ENCODE peak calls at places on chromosome 5, in nine cellular contexts. C, T, B, J, F, Q, I, Z and L are unnamed samples.

GRCh38 chr5:16934123-16934522 is 2.0 kb downstream of the MYO10 start:
- DNase-seq in B (peak), Z (peak), Q (peak), F (peak), I (no peak), T (no peak), C (peak), J (peak), L (no peak)

GRCh38 chr5:137891849-137892248 is 2.6 kb downstream of the PKD2L2 start:
- DNase-seq in T (no peak), Z (no peak), C (no peak), J (no peak), I (no peak), B (no peak), Q (no peak), F (no peak), L (no peak)

GRCh38 chr5:125552486-125552885 is 806.0 kb upstream of the ZNF608 start:
- DNase-seq in J (no peak), B (no peak), F (no peak), Z (no peak), Q (no peak), I (no peak), C (no peak), T (no peak), L (no peak)

GRCh38 chr5:88256872-88257271 is 11.8 kb downstream of the TMEM161B start:
- DNase-seq in J (no peak), C (no peak), T (no peak), B (no peak), Z (no peak), F (no peak), Q (no peak), I (no peak), L (no peak)

GRCh38 chr5:129125819-129126218 is 31.3 kb downstream of the ISOC1 start:
- DNase-seq in J (no peak), F (no peak), C (no peak), T (no peak), Q (no peak), I (no peak), Z (no peak), B (no peak), L (no peak)

GRCh38 chr5:115428248-115428647 is 116.3 kb downstream of the FEM1C start:
- DNase-seq in J (no peak), C (no peak), I (no peak), Z (no peak), T (no peak), Q (no peak), F (no peak), B (no peak), L (no peak)

GRCh38 chr5:6631441-6631840 is 1.4 kb downstream of the NSUN2 start:
- DNase-seq in F (no peak), Q (no peak), I (no peak), T (no peak), Z (peak), C (no peak), B (no peak), J (no peak), L (no peak)

GRCh38 chr5:2324788-2325187 is 426.7 kb downstream of the IRX2 start:
- DNase-seq in T (no peak), J (no peak), F (no peak), B (no peak), C (no peak), I (no peak), Z (no peak), Q (no peak), L (no peak)

GRCh38 chr5:74015716-74016115 is 389.7 kb downstream of the ARHGEF28 start:
- DNase-seq in I (no peak), F (no peak), C (no peak), B (no peak), J (no peak), T (no peak), Z (no peak), Q (no peak), L (no peak)

GRCh38 chr5:369151-369939 is 47.8 kb downstream of the AHRR start:
- DNase-seq in Q (no peak), Z (no peak), C (no peak), J (peak), I (no peak), F (no peak), T (no peak), B (no peak), L (no peak)

GRCh38 chr5:118144540-118144939 is 843.8 kb downstream of the DTWD2 start:
- DNase-seq in I (no peak), C (no peak), Q (no peak), Z (no peak), B (no peak), T (no peak), F (no peak), J (no peak), L (no peak)

GRCh38 chr5:73544429-73545402 is 20.7 kb downstream of the ANKRA2 start:
- DNase-seq in I (no peak), Q (no peak), J (no peak), B (no peak), Z (no peak), C (no peak), T (no peak), F (no peak), L (no peak)

GRCh38 chr5:138900281-138900965 is 25.3 kb upstream of the LRRTM2 start:
- DNase-seq in T (no peak), J (no peak), I (no peak), Z (peak), C (no peak), B (peak), Q (peak), F (no peak), L (no peak)

GRCh38 chr5:657570-657969 is 35.6 kb downstream of the TPPP start:
- DNase-seq in Z (peak), J (peak), C (no peak), F (no peak), Q (no peak), T (no peak), I (no peak), B (no peak), L (no peak)

GRCh38 chr5:83265318-83265717 is 188.0 kb downstream of the XRCC4 start:
- DNase-seq in B (no peak), F (no peak), Q (no peak), C (no peak), J (no peak), T (no peak), Z (no peak), I (no peak), L (no peak)

GRCh38 chr5:61496406-61497307 is 164.6 kb downstream of the ZSWIM6 start:
- DNase-seq in C (no peak), Z (peak), Q (no peak), B (no peak), F (no peak), T (no peak), I (no peak), J (no peak), L (no peak)

GRCh38 chr5:139808481-139809330 is 13.1 kb downstream of the PSD2 start:
- DNase-seq in C (peak), I (no peak), J (peak), Q (peak), Z (peak), T (no peak), F (no peak), B (peak), L (peak)

GRCh38 chr5:111133436-111133751 is 41.2 kb downstream of the WDR36 start:
- DNase-seq in Q (no peak), Z (no peak), C (no peak), J (no peak), F (no peak), B (no peak), I (no peak), T (no peak), L (no peak)

GRCh38 chr5:137164961-137165360 is 334.2 kb downstream of the SPOCK1 start:
- DNase-seq in Q (no peak), C (no peak), Z (no peak), I (no peak), B (no peak), J (no peak), T (no peak), F (no peak), L (no peak)

GRCh38 chr5:37837101-37838032 is 2.5 kb downstream of the GDNF start:
- DNase-seq in T (no peak), Q (no peak), I (no peak), B (peak), J (peak), C (peak), F (peak), Z (peak), L (peak)

GRCh38 chr5:429453-430188 is 13.4 kb upstream of the EXOC3 start:
- DNase-seq in Q (no peak), T (no peak), B (no peak), I (no peak), C (peak), Z (peak), J (peak), F (no peak), L (no peak)

GRCh38 chr5:123830575-123830974 is 318.6 kb downstream of the CSNK1G3 start:
- DNase-seq in F (no peak), Z (no peak), C (no peak), Q (no peak), B (no peak), T (no peak), I (no peak), J (no peak), L (no peak)

GRCh38 chr5:59275537-59276276 is 617.8 kb downstream of the PDE4D start:
- DNase-seq in F (no peak), Q (no peak), Z (peak), B (no peak), I (no peak), J (no peak), T (no peak), C (peak), L (no peak)

GRCh38 chr5:104363567-104363966 is 801.0 kb upstream of the NUDT12 start:
- DNase-seq in Q (no peak), I (no peak), C (no peak), B (no peak), F (no peak), J (no peak), Z (no peak), T (no peak), L (no peak)
- H3K4me3 ChIP-seq in Q (no peak), I (no peak), C (no peak), B (no peak), F (no peak), J (no peak), Z (no peak), T (no peak), L (no peak)

DNA sequence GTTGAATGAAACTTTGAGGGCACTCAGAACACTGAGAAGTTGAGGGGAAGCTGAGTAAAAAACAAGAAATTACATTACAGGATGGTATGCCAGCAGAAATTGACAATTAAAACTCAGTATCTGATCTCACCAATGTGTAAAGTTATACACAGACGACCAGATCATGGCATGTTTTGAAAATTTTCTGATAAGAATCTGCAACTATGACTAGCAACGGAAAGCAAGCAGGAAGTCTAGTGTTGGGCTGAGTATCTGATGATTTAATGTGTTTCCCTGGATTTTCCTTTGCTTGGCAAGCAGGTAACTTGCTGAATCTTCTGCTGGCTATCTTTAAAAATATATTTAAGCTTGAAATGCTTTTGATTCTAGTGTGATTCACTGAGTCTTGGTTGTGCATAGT is 5.2 kb upstream of the GCNT4 start:
- DNase-seq in I (no peak), Q (no peak), C (no peak), Z (no peak), T (no peak), J (no peak), F (no peak), B (peak), L (peak)
- H3K4me3 ChIP-seq in I (no peak), Q (no peak), C (no peak), Z (no peak), T (no peak), J (no peak), F (no peak), B (no peak), L (no peak)

DNA sequence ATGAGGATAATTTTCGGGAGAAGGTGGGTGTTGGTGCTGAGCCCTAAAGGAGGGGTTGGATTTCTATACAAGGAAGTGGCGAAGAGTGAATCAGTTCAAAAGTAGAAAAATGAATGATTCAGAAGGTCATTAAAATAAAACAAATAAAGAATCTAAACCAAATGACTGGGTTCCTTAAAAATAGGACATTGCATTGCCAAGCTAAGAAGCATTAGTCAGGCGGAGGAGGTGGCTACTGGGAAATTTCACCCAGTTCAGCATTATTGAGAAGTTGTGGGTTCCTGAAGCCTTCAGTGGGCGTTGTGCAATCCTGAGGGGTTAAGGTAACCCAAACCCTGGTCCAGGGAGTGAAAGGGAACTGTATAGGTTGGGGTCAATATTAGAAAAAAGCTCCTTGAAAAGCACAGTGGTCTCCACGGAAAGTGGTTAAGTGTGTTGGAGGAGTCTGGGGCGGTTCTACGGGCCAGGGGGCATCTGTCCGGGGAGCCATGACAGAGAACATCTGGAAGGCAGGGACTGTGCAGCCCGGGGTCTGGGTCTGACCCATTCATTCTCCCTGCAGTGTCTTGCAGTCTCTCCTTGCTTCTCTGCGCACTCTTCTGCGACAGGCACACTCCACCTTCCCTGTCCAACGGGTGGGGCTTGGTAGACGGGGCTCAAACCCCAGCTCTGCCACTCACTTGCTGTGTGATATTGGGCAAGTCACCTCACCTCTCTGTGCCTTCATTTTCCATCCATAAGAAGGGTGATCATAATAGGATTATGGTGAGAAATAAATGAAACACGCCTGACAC is 27.6 kb upstream of the DUSP1 start:
- DNase-seq in T (no peak), Q (no peak), C (no peak), F (no peak), I (no peak), Z (peak), B (no peak), J (peak), L (no peak)
- H3K4me3 ChIP-seq in T (no peak), Q (no peak), C (no peak), F (no peak), I (no peak), Z (no peak), B (no peak), J (no peak), L (no peak)

DNA sequence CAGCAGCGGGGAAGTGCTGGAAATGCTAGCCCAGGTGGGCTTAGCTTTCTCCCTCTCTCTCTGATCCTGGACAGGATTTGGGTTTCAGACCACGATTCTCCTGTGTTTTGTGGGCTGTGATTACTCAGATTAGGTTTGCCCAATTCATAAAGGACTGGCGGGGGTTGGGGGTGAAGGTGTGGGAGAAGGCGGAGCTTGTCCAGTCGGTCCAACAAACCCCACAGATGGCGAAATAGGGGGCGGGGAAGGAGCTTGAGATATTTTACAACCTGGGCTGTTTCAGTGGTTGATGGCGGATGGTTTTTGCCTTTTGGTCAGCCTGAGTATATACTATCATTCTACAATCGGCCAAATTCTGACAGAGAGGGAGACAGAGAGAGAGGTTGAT is 35.2 kb downstream of the PCDHAC2 start:
- DNase-seq in I (no peak), F (no peak), Z (no peak), C (no peak), Q (no peak), T (no peak), B (no peak), J (no peak), L (no peak)
- H3K4me3 ChIP-seq in I (no peak), F (peak), Z (peak), C (peak), Q (no peak), T (no peak), B (no peak), J (no peak), L (no peak)

DNA sequence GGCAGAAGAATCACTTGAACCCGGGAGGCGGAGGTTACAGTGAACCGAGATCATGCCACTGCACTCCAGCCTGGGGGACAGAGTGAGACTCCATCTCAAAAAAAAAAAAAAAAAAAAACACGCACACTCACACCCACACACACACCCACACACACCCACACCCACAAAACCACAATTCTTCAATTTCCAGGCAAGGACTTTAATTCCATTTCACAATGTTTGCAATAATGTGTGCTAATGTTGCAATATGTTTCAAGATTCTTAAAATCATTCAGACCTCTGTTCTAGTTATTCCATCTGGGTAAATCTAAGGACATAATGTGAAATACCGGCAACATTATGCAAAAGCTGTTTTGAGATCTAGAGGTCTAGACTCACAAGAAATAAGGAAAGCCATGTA is 28.3 kb downstream of the CCDC69 start:
- DNase-seq in B (no peak), T (no peak), Q (peak), Z (peak), I (no peak), J (no peak), C (no peak), F (peak), L (no peak)
- H3K4me3 ChIP-seq in B (no peak), T (no peak), Q (no peak), Z (no peak), I (no peak), J (no peak), C (no peak), F (no peak), L (no peak)

DNA sequence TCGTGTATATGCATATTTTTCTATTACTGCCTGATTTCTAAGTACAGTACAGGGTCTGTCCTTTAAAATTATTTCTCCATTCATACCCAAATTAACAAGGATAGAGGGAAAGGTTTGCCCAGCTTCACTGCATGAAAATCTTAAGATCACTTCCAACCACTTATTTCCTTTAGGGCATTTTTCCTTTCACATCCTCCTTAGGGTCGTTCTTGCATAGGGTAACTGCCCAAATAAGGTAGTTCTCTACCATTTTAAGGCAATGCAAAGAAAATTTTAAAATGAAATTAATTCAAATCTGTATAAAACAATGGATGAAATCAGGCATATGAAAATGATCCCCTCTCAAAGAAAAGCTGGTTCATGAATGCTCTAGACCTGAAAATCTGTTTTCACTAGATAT is 4.1 kb upstream of the CDC20B start:
- DNase-seq in Q (no peak), I (no peak), T (no peak), J (no peak), B (no peak), Z (no peak), C (no peak), F (no peak), L (no peak)
- H3K4me3 ChIP-seq in Q (no peak), I (no peak), T (no peak), J (no peak), B (no peak), Z (no peak), C (no peak), F (no peak), L (no peak)

GRCh38 chr5:82019342-82020138 is 47.7 kb downstream of the ATG10 start:
- DNase-seq in F (no peak), Z (no peak), J (no peak), T (no peak), I (no peak), B (no peak), Q (no peak), C (no peak), L (no peak)

GRCh38 chr5:82022499-82022898 is 50.7 kb downstream of the ATG10 start:
- DNase-seq in B (no peak), J (no peak), Q (no peak), F (no peak), T (no peak), I (no peak), C (no peak), Z (no peak), L (no peak)

GRCh38 chr5:82018462-82018861 is 46.6 kb downstream of the ATG10 start:
- DNase-seq in J (no peak), B (no peak), C (no peak), F (no peak), T (no peak), I (no peak), Z (no peak), Q (no peak), L (no peak)

DNA sequence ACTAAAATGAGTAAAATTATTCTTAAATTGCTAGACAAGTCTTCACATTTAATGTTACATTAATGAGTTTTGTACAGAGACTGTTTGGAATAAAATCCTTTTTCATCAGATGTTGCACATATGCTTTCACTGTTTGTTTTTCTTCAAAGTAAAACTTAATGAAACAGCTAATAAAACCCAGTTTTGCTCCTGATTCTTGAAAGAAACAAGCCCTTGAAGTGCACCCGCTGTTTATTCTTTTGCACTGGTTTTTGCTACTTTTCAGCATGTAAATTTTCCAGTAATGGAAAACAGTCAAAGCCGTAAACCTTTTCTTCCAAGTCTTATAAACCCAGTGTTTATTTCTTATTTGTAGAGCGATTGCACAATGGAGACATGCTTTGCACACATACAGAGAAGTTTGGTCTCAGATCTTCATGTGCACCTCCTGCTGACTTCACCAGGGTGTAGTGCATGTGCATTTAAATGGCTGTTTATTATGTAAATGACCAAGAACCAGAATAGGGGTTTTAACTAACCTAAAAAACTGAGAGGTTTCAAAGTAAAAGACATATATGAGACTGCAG is 51.8 kb downstream of the ATG10 start:
- DNase-seq in Q (no peak), C (no peak), I (no peak), Z (peak), F (no peak), T (no peak), J (no peak), B (no peak), L (no peak)
- H3K4me3 ChIP-seq in Q (no peak), C (no peak), I (no peak), Z (no peak), F (no peak), T (no peak), J (no peak), B (no peak), L (no peak)

DNA sequence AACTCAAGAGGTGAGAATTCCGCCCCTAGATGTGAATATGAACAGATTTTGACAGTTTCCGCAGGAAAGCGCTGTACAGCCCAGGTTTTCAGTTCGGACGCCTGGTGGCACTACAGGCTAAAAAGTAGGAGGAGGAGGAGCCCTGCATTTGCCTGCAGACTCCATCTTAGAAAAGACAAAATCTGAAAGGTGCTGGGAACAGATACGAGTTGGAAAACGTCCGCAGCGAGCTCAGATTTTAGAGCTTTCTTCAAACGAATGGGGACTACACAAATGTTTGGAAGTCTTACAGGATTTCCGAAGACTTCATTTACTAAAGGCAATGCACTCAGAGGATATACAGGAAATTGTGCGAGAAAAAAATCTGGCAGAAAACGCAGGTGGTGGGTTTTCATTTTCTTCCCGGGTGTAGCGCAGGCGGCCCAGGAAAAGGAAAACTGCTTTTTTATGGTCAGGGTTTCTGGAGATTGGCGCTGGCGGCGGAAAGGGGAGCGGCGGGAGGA is 9.9 kb upstream of the PCDHB2 start:
- DNase-seq in F (no peak), Z (peak), Q (peak), I (no peak), J (no peak), B (peak), C (peak), T (no peak), L (peak)
- H3K4me3 ChIP-seq in F (peak), Z (peak), Q (no peak), I (peak), J (peak), B (peak), C (peak), T (peak), L (peak)

GRCh38 chr5:68289576-68289975 is 74.0 kb downstream of the PIK3R1 start:
- DNase-seq in T (no peak), C (no peak), B (no peak), Z (no peak), Q (no peak), I (no peak), F (no peak), J (no peak), L (no peak)
- H3K4me3 ChIP-seq in T (no peak), C (peak), B (no peak), Z (no peak), Q (no peak), I (no peak), F (peak), J (no peak), L (no peak)